ENCODE peak calls at places on chromosomes 3 and 15, in four cellular contexts. G is C1 segment of cervical spinal cord; T is Daoy; S is effector CD8-positive, alpha-beta T cell. K is an unnamed sample.

GRCh38 chr3:67617518-67617917 is 36.9 kb downstream of the SUCLG2 start:
- DNase-seq in G (no peak), T (no peak), S (no peak), K (no peak)

GRCh38 chr3:152474585-152474984 is 205.9 kb downstream of the MBNL1 start:
- DNase-seq in G (no peak), T (peak; percentile 25), S (no peak), K (peak; percentile 26)

GRCh38 chr3:150036780-150037179 is 66.1 kb upstream of the PFN2 start:
- DNase-seq in G (no peak), T (no peak), S (no peak), K (no peak)

GRCh38 chr3:23809840-23810341 is 4.1 kb downstream of the UBE2E1 start:
- DNase-seq in G (no peak), T (no peak), S (no peak), K (no peak)

GRCh38 chr15:27412413-27412812 is 441.4 kb downstream of the GABRG3 start:
- DNase-seq in G (no peak), T (no peak), S (no peak), K (peak; percentile 6)

GRCh38 chr3:72018339-72018984 is 233.5 kb upstream of the PROK2 start:
- DNase-seq in G (no peak), T (peak; percentile 12), S (no peak), K (no peak)

GRCh38 chr3:56135941-56136340 is 332.3 kb downstream of the ERC2 start:
- DNase-seq in G (no peak), T (peak; percentile 29), S (no peak), K (no peak)

GRCh38 chr3:72844436-72844999 is 3.7 kb downstream of the SHQ1 start:
- DNase-seq in G (no peak), T (no peak), S (no peak), K (no peak)

GRCh38 chr3:108428580-108428979 is 81.8 kb downstream of the MYH15 start:
- DNase-seq in G (no peak), T (peak; percentile 15), S (no peak), K (no peak)

GRCh38 chr3:21752749-21753347 is 1.8 kb upstream of the ZNF385D start:
- DNase-seq in G (no peak), T (no peak), S (no peak), K (peak; percentile 67)

GRCh38 chr3:64977308-64978100 is 289.7 kb upstream of the ADAMTS9 start:
- DNase-seq in G (no peak), T (peak; percentile 71), S (no peak), K (no peak)

GRCh38 chr15:53851110-53851833 is 91.8 kb upstream of the WDR72 start:
- DNase-seq in G (no peak), T (no peak), S (no peak), K (no peak)

GRCh38 chr3:187997946-187998561 is 155.9 kb upstream of the LPP start:
- DNase-seq in G (no peak), T (no peak), S (no peak), K (no peak)

GRCh38 chr3:41321642-41321980 is 122.3 kb downstream of the CTNNB1 start:
- DNase-seq in G (no peak), T (no peak), S (no peak), K (no peak)

GRCh38 chr3:168121175-168121853 is 25.6 kb upstream of the GOLIM4 start:
- DNase-seq in G (no peak), T (peak; percentile 5), S (no peak), K (no peak)

GRCh38 chr3:120160050-120160449 is 65.8 kb upstream of the GSK3B start:
- DNase-seq in G (no peak), T (peak; percentile 27), S (no peak), K (no peak)

GRCh38 chr3:37812497-37812896 is 49.2 kb upstream of the CTDSPL start:
- DNase-seq in G (no peak), T (no peak), S (no peak), K (no peak)

GRCh38 chr3:141248064-141248463 is 16.4 kb downstream of the PXYLP1 start:
- DNase-seq in G (no peak), T (no peak), S (no peak), K (no peak)

GRCh38 chr15:59406446-59406845 is 31.5 kb upstream of the FAM81A start:
- DNase-seq in G (no peak), T (no peak), S (no peak), K (no peak)

GRCh38 chr3:45968149-45968548 is 24.9 kb downstream of the CXCR6 start:
- DNase-seq in G (no peak), T (no peak), S (no peak), K (no peak)

GRCh38 chr15:76904461-76905012 is 603 bp downstream of the SCAPER start:
- DNase-seq in G (peak; percentile 68), T (peak; percentile 49), S (peak; percentile 42), K (no peak)

GRCh38 chr3:72100626-72101187 is 315.8 kb upstream of the PROK2 start:
- DNase-seq in G (peak; percentile 84), T (peak; percentile 75), S (peak; percentile 79), K (peak; percentile 7)

GRCh38 chr15:68586274-68586961 is 7.6 kb downstream of the CORO2B start:
- DNase-seq in G (no peak), T (peak; percentile 88), S (no peak), K (no peak)

GRCh38 chr3:112646623-112647022 is 5.7 kb upstream of the CCDC80 start:
- DNase-seq in G (no peak), T (no peak), S (no peak), K (peak; percentile 24)

GRCh38 chr15:41926184-41927056 is 32.6 kb upstream of the SPTBN5 start:
- DNase-seq in G (no peak), T (no peak), S (no peak), K (no peak)

GRCh38 chr3:96202181-96202580 is 612.2 kb upstream of the EPHA6 start:
- DNase-seq in G (no peak), T (no peak), S (no peak), K (no peak)

GRCh38 chr3:98699132-98699531 is 64.0 kb upstream of the ST3GAL6 start:
- DNase-seq in G (no peak), T (no peak), S (no peak), K (no peak)

GRCh38 chr3:131526801-131527347 is 24.1 kb upstream of the MRPL3 start:
- DNase-seq in G (peak; percentile 4), T (peak; percentile 79), S (no peak), K (peak; percentile 60)

GRCh38 chr3:195839260-195840010 is 27.7 kb upstream of the MUC4 start:
- DNase-seq in G (no peak), T (no peak), S (no peak), K (no peak)

GRCh38 chr3:169846458-169847193 is 23.1 kb downstream of the LRRC31 start:
- DNase-seq in G (no peak), T (peak; percentile 85), S (no peak), K (no peak)

GRCh38 chr15:76994971-76995945 is at the start of gene PSTPIP1:
- DNase-seq in G (peak; percentile 63), T (no peak), S (peak; percentile 23), K (peak; percentile 57)